ENCODE peak calls at places on chromosomes 12 and 14, in eight cellular contexts. X is neural progenitor cell; J is AG10803; P is CD8-positive, alpha-beta T cell; K is GM12865; F is colonic mucosa; I is tibial nerve; O is skeletal muscle cell. R is an unnamed sample.

GRCh38 chr12:24473097-24473496 is 475.8 kb downstream of the BCAT1 start:
- DNase-seq in K (no peak), X (no peak), O (no peak), P (no peak), I (no peak), J (no peak), F (no peak), R (no peak)

GRCh38 chr14:21852061-21852664 is 178.5 kb upstream of the OR4E1 start:
- DNase-seq in K (peak; percentile 55), X (peak; percentile 76), O (no peak), J (no peak), I (peak; percentile 18), P (peak; percentile 49), F (peak; percentile 51), R (peak; percentile 49)

GRCh38 chr12:13082866-13083265 is 20.6 kb downstream of the GSG1 start:
- DNase-seq in X (no peak), K (no peak), O (no peak), J (no peak), I (no peak), F (no peak), P (no peak), R (no peak)

GRCh38 chr14:20706657-20707355 is 18.2 kb downstream of the ANG start:
- DNase-seq in X (no peak), J (no peak), O (no peak), K (no peak), P (no peak), F (no peak), I (no peak), R (no peak)

GRCh38 chr12:117168976-117169375 is 21.3 kb downstream of the FBXO21 start:
- DNase-seq in O (no peak), I (no peak), J (no peak), F (no peak), K (no peak), P (no peak), X (no peak), R (no peak)

GRCh38 chr14:61812347-61813100 is 50.3 kb downstream of the SNAPC1 start:
- DNase-seq in F (no peak), I (no peak), O (no peak), P (no peak), K (no peak), J (no peak), X (peak; percentile 72), R (no peak)

GRCh38 chr12:27838543-27838942 is 58.5 kb upstream of the MANSC4 start:
- DNase-seq in O (no peak), I (no peak), X (no peak), F (no peak), P (no peak), K (no peak), J (no peak), R (no peak)

GRCh38 chr14:94022532-94023411 is 3.4 kb upstream of the OTUB2 start:
- DNase-seq in I (no peak), O (no peak), J (no peak), X (peak; percentile 64), P (no peak), F (no peak), K (no peak), R (no peak)

GRCh38 chr12:102873077-102873476 is 44.0 kb downstream of the PAH start:
- DNase-seq in I (no peak), J (no peak), K (no peak), O (no peak), X (no peak), F (no peak), P (no peak), R (no peak)

GRCh38 chr12:95857151-95857550 is 1.6 kb upstream of the SNRPF start:
- DNase-seq in J (no peak), X (no peak), O (no peak), P (no peak), I (no peak), F (no peak), K (no peak), R (no peak)

GRCh38 chr12:132279184-132279889 is 50.1 kb downstream of the GALNT9 start:
- DNase-seq in F (peak; percentile 45), K (no peak), J (no peak), X (no peak), P (no peak), I (no peak), O (no peak), R (no peak)

GRCh38 chr12:120241561-120242274 is 23.8 kb downstream of the PXN start:
- DNase-seq in F (no peak), P (no peak), X (no peak), K (no peak), O (no peak), I (no peak), J (no peak), R (no peak)

GRCh38 chr12:25825494-25825893 is 133.0 kb upstream of the RASSF8 start:
- DNase-seq in F (no peak), K (no peak), P (no peak), O (no peak), J (no peak), I (no peak), X (no peak), R (no peak)

GRCh38 chr12:5258498-5258897 is 173.4 kb upstream of the NTF3 start:
- DNase-seq in K (no peak), I (no peak), J (peak; percentile 99), X (no peak), F (peak; percentile 22), O (peak; percentile 4), P (no peak), R (no peak)

GRCh38 chr12:57863676-57864075 is 17.1 kb upstream of the CTDSP2 start:
- DNase-seq in J (no peak), I (no peak), K (no peak), X (no peak), P (no peak), F (no peak), O (no peak), R (no peak)

GRCh38 chr12:26496170-26496569 is 300.8 kb downstream of the SSPN start:
- DNase-seq in O (no peak), P (no peak), K (no peak), I (no peak), J (no peak), F (no peak), X (no peak), R (no peak)

DNA sequence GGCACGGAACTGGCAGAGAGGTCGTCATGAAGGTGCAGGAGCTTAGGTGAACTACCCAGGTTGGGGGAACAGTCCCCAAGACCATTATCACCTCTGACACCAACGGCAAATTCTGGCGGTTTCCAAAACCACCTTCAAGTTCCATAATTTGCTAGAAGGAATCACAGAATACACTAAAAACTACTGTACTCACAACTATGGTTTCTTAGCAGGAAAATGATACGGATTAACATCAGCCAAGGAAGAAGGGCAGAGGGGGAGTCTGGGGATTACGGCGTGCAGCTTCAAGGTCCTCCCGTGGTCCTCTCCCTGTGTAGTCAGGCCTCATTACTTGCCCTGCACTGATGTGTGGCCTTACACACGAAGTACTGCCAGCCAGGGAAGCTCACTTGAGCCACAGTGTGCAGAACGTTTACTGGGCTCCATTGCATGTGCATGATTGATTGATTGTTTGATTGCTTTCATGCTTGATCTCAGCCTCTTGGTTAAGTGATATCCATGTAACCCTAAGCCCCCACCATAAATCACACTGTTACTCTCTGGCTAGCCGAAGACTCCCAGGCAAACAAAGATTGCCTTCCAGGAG is 813 bp upstream of the STX2 start:
- DNase-seq in P (no peak), X (no peak), I (no peak), F (no peak), K (no peak), J (no peak), O (no peak), R (no peak)
- H3K4me3 ChIP-seq in P (peak overlapping the region; percentile 88), X (peak overlapping the region; percentile 23), I (peak overlapping the region; percentile 81), F (peak overlapping the region; percentile 60), K (peak overlapping the region; percentile 61), J (peak overlapping the region; percentile 58), O (peak overlapping the region; percentile 49), R (peak overlapping the region; percentile 89)

GRCh38 chr12:112876506-112876905 is 30.3 kb upstream of the OAS1 start:
- DNase-seq in I (no peak), J (no peak), X (no peak), K (no peak), P (no peak), O (no peak), F (no peak), R (no peak)

GRCh38 chr12:112877006-112877405 is 29.8 kb upstream of the OAS1 start:
- DNase-seq in O (no peak), K (no peak), J (no peak), F (no peak), P (no peak), X (no peak), I (no peak), R (no peak)

GRCh38 chr12:112879191-112879705 is 27.5 kb upstream of the OAS1 start:
- DNase-seq in F (no peak), I (no peak), P (no peak), O (no peak), K (no peak), X (no peak), J (no peak), R (no peak)

GRCh38 chr12:112878488-112878887 is 28.3 kb upstream of the OAS1 start:
- DNase-seq in F (no peak), J (no peak), I (no peak), K (no peak), P (no peak), O (no peak), X (no peak), R (no peak)

GRCh38 chr12:112875608-112876007 is 31.2 kb upstream of the OAS1 start:
- DNase-seq in J (no peak), O (no peak), X (no peak), P (no peak), I (no peak), K (no peak), F (no peak), R (no peak)
- H3K4me3 ChIP-seq in J (no peak overlapping the region), O (no peak overlapping the region), X (no peak overlapping the region), P (no peak overlapping the region), I (no peak overlapping the region), K (no peak overlapping the region), F (no peak overlapping the region), R (no peak overlapping the region)

GRCh38 chr14:65302571-65303184 is 109.9 kb upstream of the FUT8 start:
- DNase-seq in J (peak; percentile 48), P (no peak), F (peak; percentile 39), O (no peak), X (no peak), K (peak; percentile 96), I (no peak), R (peak; percentile 66)
- H3K4me3 ChIP-seq in J (no peak overlapping the region), P (no peak overlapping the region), F (no peak overlapping the region), O (no peak overlapping the region), X (peak overlapping the region; percentile 19), K (peak overlapping the region; percentile 61), I (no peak overlapping the region), R (no peak overlapping the region)

GRCh38 chr14:58631720-58632119 is 6.0 kb upstream of the DACT1 start:
- DNase-seq in I (no peak), J (no peak), F (no peak), K (no peak), P (no peak), O (no peak), X (peak; percentile 61), R (no peak)

GRCh38 chr14:58626441-58626840 is 11.3 kb upstream of the DACT1 start:
- DNase-seq in J (peak; percentile 85), F (no peak), I (no peak), O (no peak), K (no peak), X (no peak), P (no peak), R (no peak)

GRCh38 chr14:58625438-58625837 is 12.3 kb upstream of the DACT1 start:
- DNase-seq in F (no peak), X (no peak), K (no peak), J (no peak), I (no peak), P (no peak), O (no peak), R (no peak)

GRCh38 chr14:58629273-58629672 is 8.5 kb upstream of the DACT1 start:
- DNase-seq in X (peak; percentile 23), I (no peak), K (no peak), F (no peak), O (no peak), P (no peak), J (no peak), R (no peak)

GRCh38 chr14:58628381-58628780 is 9.4 kb upstream of the DACT1 start:
- DNase-seq in J (no peak), O (no peak), X (peak; percentile 66), I (no peak), K (no peak), F (no peak), P (no peak), R (no peak)
- H3K4me3 ChIP-seq in J (no peak overlapping the region), O (no peak overlapping the region), X (no peak overlapping the region), I (no peak overlapping the region), K (no peak overlapping the region), F (no peak overlapping the region), P (no peak overlapping the region), R (no peak overlapping the region)

R was measured in CD4-positive, CD25-positive, alpha-beta regulatory T cell.